ENCODE peak calls at places on chromosome 12, in five cellular contexts. P is fibroblast of the aortic adventitia, G is NCI-H1105 treated with DMSO at 0.1 percent for 48 hours, L is MV-4-11, V is memory B cell. M is an unnamed sample.

GRCh38 chr12:47014474-47014873 is 64.9 kb upstream of the PCED1B start:
- DNase-seq in P (peak), G (no peak), L (peak), V (no peak), M (no peak)

GRCh38 chr12:48340891-48341290 is 9.8 kb downstream of the ZNF641 start:
- DNase-seq in P (no peak), G (no peak), L (peak), V (no peak), M (no peak)

GRCh38 chr12:6953417-6954315 is 2.5 kb downstream of the PTPN6 start:
- DNase-seq in P (no peak), G (no peak), L (peak), V (peak), M (peak)

GRCh38 chr12:119505001-119505400 is 88.6 kb upstream of the TMEM233 start:
- DNase-seq in P (no peak), G (no peak), L (no peak), V (no peak), M (no peak)

GRCh38 chr12:510071-510825 is 50.5 kb downstream of the B4GALNT3 start:
- DNase-seq in P (no peak), G (peak), L (no peak), V (no peak), M (no peak)

GRCh38 chr12:77190022-77190421 is 124.7 kb upstream of the E2F7 start:
- DNase-seq in P (peak), G (no peak), L (no peak), V (no peak), M (no peak)

GRCh38 chr12:12803186-12803585 is 10.0 kb upstream of the DDX47 start:
- DNase-seq in P (peak), G (no peak), L (peak), V (peak), M (peak)

GRCh38 chr12:46964496-46965098 is 114.8 kb upstream of the PCED1B start:
- DNase-seq in P (peak), G (no peak), L (no peak), V (no peak), M (no peak)

GRCh38 chr12:53215497-53215896 is 8.4 kb upstream of the ITGB7 start:
- DNase-seq in P (no peak), G (no peak), L (no peak), V (no peak), M (no peak)

M was measured in gastrocnemius medialis.